ENCODE peak calls at places on chromosomes 11 and 22, in six cellular contexts. One of them, this sample, is unnamed.

GRCh38 chr11:75325713-75326438 is 25.6 kb downstream of the ARRB1 start:
- DNase-seq in CD8-positive, alpha-beta T cell: peak; percentile 33
- DNase-seq in brain microvascular endothelial cell: peak; percentile 93
- DNase-seq in pancreas: no peak
- DNase-seq in left ventricle myocardium inferior: peak; percentile 70
- DNase-seq in heart right ventricle: peak; percentile 58
- DNase-seq in this sample: no peak

GRCh38 chr11:127345819-127346459 is 345.4 kb upstream of the KIRREL3 start:
- DNase-seq in CD8-positive, alpha-beta T cell: no peak
- DNase-seq in brain microvascular endothelial cell: peak; percentile 15
- DNase-seq in pancreas: peak; percentile 56
- DNase-seq in left ventricle myocardium inferior: peak; percentile 18
- DNase-seq in heart right ventricle: peak; percentile 14
- DNase-seq in this sample: no peak

GRCh38 chr22:36334081-36334831 is 53.5 kb downstream of the MYH9 start:
- DNase-seq in CD8-positive, alpha-beta T cell: no peak
- DNase-seq in brain microvascular endothelial cell: no peak
- DNase-seq in pancreas: no peak
- DNase-seq in left ventricle myocardium inferior: peak; percentile 61
- DNase-seq in heart right ventricle: peak; percentile 52
- DNase-seq in this sample: no peak

GRCh38 chr11:67436459-67437081 is 912 bp downstream of the PTPRCAP start:
- DNase-seq in CD8-positive, alpha-beta T cell: peak; percentile 78
- DNase-seq in brain microvascular endothelial cell: no peak
- DNase-seq in pancreas: peak; percentile 48
- DNase-seq in left ventricle myocardium inferior: no peak
- DNase-seq in heart right ventricle: no peak
- DNase-seq in this sample: peak; percentile 62

GRCh38 chr22:37848587-37849088 is 581 bp upstream of the EIF3L start:
- DNase-seq in CD8-positive, alpha-beta T cell: peak; percentile 12
- DNase-seq in brain microvascular endothelial cell: no peak
- DNase-seq in pancreas: no peak
- DNase-seq in left ventricle myocardium inferior: no peak
- DNase-seq in heart right ventricle: no peak
- DNase-seq in this sample: no peak

GRCh38 chr11:1907955-1908354 is 11.5 kb upstream of the TNNT3 start:
- DNase-seq in CD8-positive, alpha-beta T cell: no peak
- DNase-seq in brain microvascular endothelial cell: no peak
- DNase-seq in pancreas: no peak
- DNase-seq in left ventricle myocardium inferior: no peak
- DNase-seq in heart right ventricle: no peak
- DNase-seq in this sample: no peak

GRCh38 chr22:30008401-30008800 is 71.9 kb upstream of the HORMAD2 start:
- DNase-seq in CD8-positive, alpha-beta T cell: no peak
- DNase-seq in brain microvascular endothelial cell: no peak
- DNase-seq in pancreas: no peak
- DNase-seq in left ventricle myocardium inferior: no peak
- DNase-seq in heart right ventricle: no peak
- DNase-seq in this sample: no peak

GRCh38 chr11:48109046-48109666 is 107.5 kb upstream of the OR4B1 start:
- DNase-seq in CD8-positive, alpha-beta T cell: no peak
- DNase-seq in brain microvascular endothelial cell: no peak
- DNase-seq in pancreas: no peak
- DNase-seq in left ventricle myocardium inferior: no peak
- DNase-seq in heart right ventricle: no peak
- DNase-seq in this sample: no peak

GRCh38 chr22:35380537-35381423 is at the start of gene HMOX1:
- DNase-seq in CD8-positive, alpha-beta T cell: peak; percentile 45
- DNase-seq in brain microvascular endothelial cell: peak; percentile 70
- DNase-seq in pancreas: peak; percentile 92
- DNase-seq in left ventricle myocardium inferior: peak; percentile 92
- DNase-seq in heart right ventricle: peak; percentile 92
- DNase-seq in this sample: peak; percentile 26

GRCh38 chr22:29934596-29934995 is 51.6 kb downstream of the MTMR3 start:
- DNase-seq in CD8-positive, alpha-beta T cell: no peak
- DNase-seq in brain microvascular endothelial cell: no peak
- DNase-seq in pancreas: no peak
- DNase-seq in left ventricle myocardium inferior: no peak
- DNase-seq in heart right ventricle: no peak
- DNase-seq in this sample: no peak

GRCh38 chr11:27532652-27533325 is 26.2 kb upstream of the LIN7C start:
- DNase-seq in CD8-positive, alpha-beta T cell: no peak
- DNase-seq in brain microvascular endothelial cell: no peak
- DNase-seq in pancreas: no peak
- DNase-seq in left ventricle myocardium inferior: no peak
- DNase-seq in heart right ventricle: no peak
- DNase-seq in this sample: no peak

GRCh38 chr22:27601195-27601594 is 200.4 kb downstream of the MN1 start:
- DNase-seq in CD8-positive, alpha-beta T cell: no peak
- DNase-seq in brain microvascular endothelial cell: no peak
- DNase-seq in pancreas: no peak
- DNase-seq in left ventricle myocardium inferior: no peak
- DNase-seq in heart right ventricle: no peak
- DNase-seq in this sample: no peak

GRCh38 chr11:68441466-68442230 is 18.9 kb upstream of the PPP6R3 start:
- DNase-seq in CD8-positive, alpha-beta T cell: no peak
- DNase-seq in brain microvascular endothelial cell: peak; percentile 36
- DNase-seq in pancreas: no peak
- DNase-seq in left ventricle myocardium inferior: no peak
- DNase-seq in heart right ventricle: no peak
- DNase-seq in this sample: no peak

GRCh38 chr11:115910379-115910778 is 406.2 kb upstream of the CADM1 start:
- DNase-seq in CD8-positive, alpha-beta T cell: no peak
- DNase-seq in brain microvascular endothelial cell: no peak
- DNase-seq in pancreas: no peak
- DNase-seq in left ventricle myocardium inferior: no peak
- DNase-seq in heart right ventricle: no peak
- DNase-seq in this sample: no peak

GRCh38 chr11:12223771-12224536 is 113.6 kb downstream of the MICAL2 start:
- DNase-seq in CD8-positive, alpha-beta T cell: no peak
- DNase-seq in brain microvascular endothelial cell: no peak
- DNase-seq in pancreas: no peak
- DNase-seq in left ventricle myocardium inferior: no peak
- DNase-seq in heart right ventricle: no peak
- DNase-seq in this sample: no peak

GRCh38 chr11:70423523-70424505 is 25.5 kb downstream of the CTTN start:
- DNase-seq in CD8-positive, alpha-beta T cell: peak; percentile 47
- DNase-seq in brain microvascular endothelial cell: peak; percentile 94
- DNase-seq in pancreas: no peak
- DNase-seq in left ventricle myocardium inferior: no peak
- DNase-seq in heart right ventricle: no peak
- DNase-seq in this sample: peak; percentile 15

GRCh38 chr22:50184541-50185383 is 951 bp upstream of the TRABD start:
- DNase-seq in CD8-positive, alpha-beta T cell: no peak
- DNase-seq in brain microvascular endothelial cell: no peak
- DNase-seq in pancreas: peak; percentile 68
- DNase-seq in left ventricle myocardium inferior: no peak
- DNase-seq in heart right ventricle: peak; percentile 44
- DNase-seq in this sample: no peak

GRCh38 chr22:32801436-32802290 is at the start of gene TIMP3:
- DNase-seq in CD8-positive, alpha-beta T cell: no peak
- DNase-seq in brain microvascular endothelial cell: peak; percentile 72
- DNase-seq in pancreas: peak; percentile 71
- DNase-seq in left ventricle myocardium inferior: peak; percentile 94
- DNase-seq in heart right ventricle: peak; percentile 94
- DNase-seq in this sample: no peak

GRCh38 chr11:9765320-9766101 is 101.6 kb downstream of the SWAP70 start:
- DNase-seq in CD8-positive, alpha-beta T cell: no peak
- DNase-seq in brain microvascular endothelial cell: peak; percentile 88
- DNase-seq in pancreas: no peak
- DNase-seq in left ventricle myocardium inferior: peak; percentile 73
- DNase-seq in heart right ventricle: peak; percentile 60
- DNase-seq in this sample: no peak

GRCh38 chr22:25837288-25837900 is 95.4 kb downstream of the MYO18B start:
- DNase-seq in CD8-positive, alpha-beta T cell: no peak
- DNase-seq in brain microvascular endothelial cell: no peak
- DNase-seq in pancreas: no peak
- DNase-seq in left ventricle myocardium inferior: no peak
- DNase-seq in heart right ventricle: no peak
- DNase-seq in this sample: no peak

GRCh38 chr11:113549611-113550061 is 74.4 kb upstream of the DRD2 start:
- DNase-seq in CD8-positive, alpha-beta T cell: no peak
- DNase-seq in brain microvascular endothelial cell: no peak
- DNase-seq in pancreas: no peak
- DNase-seq in left ventricle myocardium inferior: no peak
- DNase-seq in heart right ventricle: no peak
- DNase-seq in this sample: no peak

GRCh38 chr11:2523821-2524391 is 79.1 kb downstream of the KCNQ1 start:
- DNase-seq in CD8-positive, alpha-beta T cell: peak; percentile 6
- DNase-seq in brain microvascular endothelial cell: no peak
- DNase-seq in pancreas: peak; percentile 35
- DNase-seq in left ventricle myocardium inferior: peak; percentile 10
- DNase-seq in heart right ventricle: peak; percentile 6
- DNase-seq in this sample: peak; percentile 37

GRCh38 chr11:81647374-81647773 is 1086.3 kb downstream of the FAM181B start:
- DNase-seq in CD8-positive, alpha-beta T cell: no peak
- DNase-seq in brain microvascular endothelial cell: no peak
- DNase-seq in pancreas: no peak
- DNase-seq in left ventricle myocardium inferior: no peak
- DNase-seq in heart right ventricle: no peak
- DNase-seq in this sample: no peak

GRCh38 chr11:134920851-134921608 is 509.0 kb upstream of the B3GAT1 start:
- DNase-seq in CD8-positive, alpha-beta T cell: no peak
- DNase-seq in brain microvascular endothelial cell: no peak
- DNase-seq in pancreas: no peak
- DNase-seq in left ventricle myocardium inferior: no peak
- DNase-seq in heart right ventricle: no peak
- DNase-seq in this sample: no peak

GRCh38 chr22:35596821-35597220 is 20.3 kb downstream of the MB start:
- DNase-seq in CD8-positive, alpha-beta T cell: no peak
- DNase-seq in brain microvascular endothelial cell: no peak
- DNase-seq in pancreas: no peak
- DNase-seq in left ventricle myocardium inferior: peak; percentile 72
- DNase-seq in heart right ventricle: peak; percentile 68
- DNase-seq in this sample: no peak

GRCh38 chr11:59551651-59552521 is 40.5 kb downstream of the OR4D9 start:
- DNase-seq in CD8-positive, alpha-beta T cell: no peak
- DNase-seq in brain microvascular endothelial cell: peak; percentile 81
- DNase-seq in pancreas: no peak
- DNase-seq in left ventricle myocardium inferior: no peak
- DNase-seq in heart right ventricle: no peak
- DNase-seq in this sample: no peak

GRCh38 chr22:41382098-41382578 is 396 bp downstream of the TEF start:
- DNase-seq in CD8-positive, alpha-beta T cell: peak; percentile 59
- DNase-seq in brain microvascular endothelial cell: no peak
- DNase-seq in pancreas: peak; percentile 85
- DNase-seq in left ventricle myocardium inferior: peak; percentile 77
- DNase-seq in heart right ventricle: peak; percentile 74
- DNase-seq in this sample: peak; percentile 48

GRCh38 chr11:3222941-3223905 is 4.6 kb upstream of the MRGPRG start:
- DNase-seq in CD8-positive, alpha-beta T cell: no peak
- DNase-seq in brain microvascular endothelial cell: no peak
- DNase-seq in pancreas: no peak
- DNase-seq in left ventricle myocardium inferior: no peak
- DNase-seq in heart right ventricle: no peak
- DNase-seq in this sample: no peak

GRCh38 chr11:58926251-58926650 is 13.0 kb upstream of the GLYATL1 start:
- DNase-seq in CD8-positive, alpha-beta T cell: no peak
- DNase-seq in brain microvascular endothelial cell: no peak
- DNase-seq in pancreas: no peak
- DNase-seq in left ventricle myocardium inferior: no peak
- DNase-seq in heart right ventricle: no peak
- DNase-seq in this sample: no peak

GRCh38 chr11:27210509-27210908 is 152.5 kb downstream of the CCDC34 start:
- DNase-seq in CD8-positive, alpha-beta T cell: no peak
- DNase-seq in brain microvascular endothelial cell: no peak
- DNase-seq in pancreas: no peak
- DNase-seq in left ventricle myocardium inferior: no peak
- DNase-seq in heart right ventricle: no peak
- DNase-seq in this sample: no peak

GRCh38 chr11:1460396-1460795 is 26.2 kb downstream of the MOB2 start:
- DNase-seq in CD8-positive, alpha-beta T cell: no peak
- DNase-seq in brain microvascular endothelial cell: no peak
- DNase-seq in pancreas: no peak
- DNase-seq in left ventricle myocardium inferior: no peak
- DNase-seq in heart right ventricle: no peak
- DNase-seq in this sample: no peak

GRCh38 chr22:19848298-19849224 is 6.1 kb downstream of the GNB1L start:
- DNase-seq in CD8-positive, alpha-beta T cell: no peak
- DNase-seq in brain microvascular endothelial cell: no peak
- DNase-seq in pancreas: peak; percentile 63
- DNase-seq in left ventricle myocardium inferior: no peak
- DNase-seq in heart right ventricle: no peak
- DNase-seq in this sample: no peak
- H3K27ac ChIP-seq in CD8-positive, alpha-beta T cell: no peak overlapping the region
- H3K27ac ChIP-seq in brain microvascular endothelial cell: no peak overlapping the region
- H3K27ac ChIP-seq in pancreas: peak overlapping the region; percentile 50
- H3K27ac ChIP-seq in left ventricle myocardium inferior: no peak overlapping the region
- H3K27ac ChIP-seq in heart right ventricle: no peak overlapping the region
- H3K27ac ChIP-seq in this sample: no peak overlapping the region

GRCh38 chr22:23213031-23213555 is 32.8 kb downstream of the BCR start:
- DNase-seq in CD8-positive, alpha-beta T cell: no peak
- DNase-seq in brain microvascular endothelial cell: no peak
- DNase-seq in pancreas: peak; percentile 41
- DNase-seq in left ventricle myocardium inferior: no peak
- DNase-seq in heart right ventricle: no peak
- DNase-seq in this sample: no peak
- H3K27ac ChIP-seq in CD8-positive, alpha-beta T cell: no peak overlapping the region
- H3K27ac ChIP-seq in brain microvascular endothelial cell: no peak overlapping the region
- H3K27ac ChIP-seq in pancreas: no peak overlapping the region
- H3K27ac ChIP-seq in left ventricle myocardium inferior: no peak overlapping the region
- H3K27ac ChIP-seq in heart right ventricle: no peak overlapping the region
- H3K27ac ChIP-seq in this sample: no peak overlapping the region

GRCh38 chr11:64802370-64803162 is 448 bp downstream of the MAP4K2 start:
- DNase-seq in CD8-positive, alpha-beta T cell: peak; percentile 40
- DNase-seq in brain microvascular endothelial cell: no peak
- DNase-seq in pancreas: no peak
- DNase-seq in left ventricle myocardium inferior: peak; percentile 51
- DNase-seq in heart right ventricle: no peak
- DNase-seq in this sample: no peak

GRCh38 chr11:64801591-64802369 is 1.2 kb downstream of the MAP4K2 start:
- DNase-seq in CD8-positive, alpha-beta T cell: no peak
- DNase-seq in brain microvascular endothelial cell: no peak
- DNase-seq in pancreas: no peak
- DNase-seq in left ventricle myocardium inferior: no peak
- DNase-seq in heart right ventricle: no peak
- DNase-seq in this sample: no peak

GRCh38 chr11:64799925-64800632 is 2.9 kb downstream of the MAP4K2 start:
- DNase-seq in CD8-positive, alpha-beta T cell: no peak
- DNase-seq in brain microvascular endothelial cell: no peak
- DNase-seq in pancreas: no peak
- DNase-seq in left ventricle myocardium inferior: no peak
- DNase-seq in heart right ventricle: no peak
- DNase-seq in this sample: no peak

GRCh38 chr11:64799256-64799924 is 3.6 kb downstream of the MAP4K2 start:
- DNase-seq in CD8-positive, alpha-beta T cell: no peak
- DNase-seq in brain microvascular endothelial cell: no peak
- DNase-seq in pancreas: no peak
- DNase-seq in left ventricle myocardium inferior: no peak
- DNase-seq in heart right ventricle: no peak
- DNase-seq in this sample: no peak

GRCh38 chr11:64800633-64801464 is 2.2 kb downstream of the MAP4K2 start:
- DNase-seq in CD8-positive, alpha-beta T cell: no peak
- DNase-seq in brain microvascular endothelial cell: no peak
- DNase-seq in pancreas: no peak
- DNase-seq in left ventricle myocardium inferior: no peak
- DNase-seq in heart right ventricle: no peak
- DNase-seq in this sample: no peak
- H3K27ac ChIP-seq in CD8-positive, alpha-beta T cell: no peak overlapping the region
- H3K27ac ChIP-seq in brain microvascular endothelial cell: no peak overlapping the region
- H3K27ac ChIP-seq in pancreas: no peak overlapping the region
- H3K27ac ChIP-seq in left ventricle myocardium inferior: peak overlapping the region; percentile 96
- H3K27ac ChIP-seq in heart right ventricle: no peak overlapping the region
- H3K27ac ChIP-seq in this sample: no peak overlapping the region

GRCh38 chr22:46636221-46637002 is 16.2 kb downstream of the GRAMD4 start:
- DNase-seq in CD8-positive, alpha-beta T cell: no peak
- DNase-seq in brain microvascular endothelial cell: no peak
- DNase-seq in pancreas: no peak
- DNase-seq in left ventricle myocardium inferior: no peak
- DNase-seq in heart right ventricle: peak; percentile 17
- DNase-seq in this sample: no peak
- H3K27ac ChIP-seq in CD8-positive, alpha-beta T cell: no peak overlapping the region
- H3K27ac ChIP-seq in brain microvascular endothelial cell: no peak overlapping the region
- H3K27ac ChIP-seq in pancreas: no peak overlapping the region
- H3K27ac ChIP-seq in left ventricle myocardium inferior: peak overlapping the region; percentile 79
- H3K27ac ChIP-seq in heart right ventricle: no peak overlapping the region
- H3K27ac ChIP-seq in this sample: no peak overlapping the region